ENCODE peak calls at places on chromosomes 4 and X, in seven cellular contexts. V is astrocyte, C is small intestine, O is HCT116, T is adipocyte, W is lower lobe of right lung, M is tibial artery. Z is an unnamed sample.

GRCh38 chrX:130719399-130719798 is 183.6 kb downstream of the ENOX2 start:
- DNase-seq in V (no peak), C (no peak), O (no peak), T (no peak), W (no peak), M (no peak), Z (no peak)

GRCh38 chr4:21768349-21769310 is 179.9 kb downstream of the KCNIP4 start:
- DNase-seq in V (peak; percentile 30), C (peak; percentile 42), O (peak; percentile 28), T (peak; percentile 84), W (no peak), M (no peak), Z (no peak)

GRCh38 chr4:165370530-165370929 is 8.3 kb upstream of the CPE start:
- DNase-seq in V (no peak), C (no peak), O (no peak), T (no peak), W (no peak), M (no peak), Z (no peak)

GRCh38 chr4:113540859-113541258 is 220.7 kb downstream of the CAMK2D start:
- DNase-seq in V (peak; percentile 35), C (peak; percentile 11), O (peak; percentile 26), T (no peak), W (no peak), M (no peak), Z (no peak)

GRCh38 chr4:3241905-3242304 is 7.1 kb upstream of the MSANTD1 start:
- DNase-seq in V (no peak), C (no peak), O (no peak), T (peak; percentile 82), W (no peak), M (no peak), Z (no peak)

GRCh38 chr4:560731-561211 is 15.3 kb downstream of the TMEM271 start:
- DNase-seq in V (no peak), C (no peak), O (no peak), T (no peak), W (no peak), M (no peak), Z (no peak)

GRCh38 chr4:80124246-80125211 is 51.5 kb upstream of the ANTXR2 start:
- DNase-seq in V (no peak), C (no peak), O (no peak), T (no peak), W (no peak), M (no peak), Z (no peak)

GRCh38 chr4:128871948-128872347 is 62.4 kb downstream of the JADE1 start:
- DNase-seq in V (peak; percentile 88), C (no peak), O (no peak), T (peak; percentile 76), W (no peak), M (no peak), Z (no peak)

GRCh38 chr4:181819951-181820350 is 423.3 kb upstream of the TENM3 start:
- DNase-seq in V (peak; percentile 30), C (peak; percentile 79), O (no peak), T (no peak), W (no peak), M (no peak), Z (no peak)

GRCh38 chr4:153153339-153153851 is 50.8 kb upstream of the TRIM2 start:
- DNase-seq in V (peak; percentile 16), C (peak; percentile 68), O (no peak), T (peak; percentile 80), W (peak; percentile 63), M (no peak), Z (peak; percentile 87)

GRCh38 chrX:109840585-109840984 is 107.5 kb upstream of the ACSL4 start:
- DNase-seq in V (peak; percentile 95), C (no peak), O (peak; percentile 21), T (peak; percentile 88), W (no peak), M (peak; percentile 57), Z (peak; percentile 54)

GRCh38 chr4:15427126-15427525 is 707 bp upstream of the C1QTNF7 start:
- DNase-seq in V (peak; percentile 7), C (no peak), O (no peak), T (no peak), W (no peak), M (no peak), Z (no peak)

GRCh38 chrX:145213504-145213903 is 33.8 kb upstream of the SPANXN1 start:
- DNase-seq in V (no peak), C (no peak), O (no peak), T (no peak), W (no peak), M (no peak), Z (no peak)

DNA sequence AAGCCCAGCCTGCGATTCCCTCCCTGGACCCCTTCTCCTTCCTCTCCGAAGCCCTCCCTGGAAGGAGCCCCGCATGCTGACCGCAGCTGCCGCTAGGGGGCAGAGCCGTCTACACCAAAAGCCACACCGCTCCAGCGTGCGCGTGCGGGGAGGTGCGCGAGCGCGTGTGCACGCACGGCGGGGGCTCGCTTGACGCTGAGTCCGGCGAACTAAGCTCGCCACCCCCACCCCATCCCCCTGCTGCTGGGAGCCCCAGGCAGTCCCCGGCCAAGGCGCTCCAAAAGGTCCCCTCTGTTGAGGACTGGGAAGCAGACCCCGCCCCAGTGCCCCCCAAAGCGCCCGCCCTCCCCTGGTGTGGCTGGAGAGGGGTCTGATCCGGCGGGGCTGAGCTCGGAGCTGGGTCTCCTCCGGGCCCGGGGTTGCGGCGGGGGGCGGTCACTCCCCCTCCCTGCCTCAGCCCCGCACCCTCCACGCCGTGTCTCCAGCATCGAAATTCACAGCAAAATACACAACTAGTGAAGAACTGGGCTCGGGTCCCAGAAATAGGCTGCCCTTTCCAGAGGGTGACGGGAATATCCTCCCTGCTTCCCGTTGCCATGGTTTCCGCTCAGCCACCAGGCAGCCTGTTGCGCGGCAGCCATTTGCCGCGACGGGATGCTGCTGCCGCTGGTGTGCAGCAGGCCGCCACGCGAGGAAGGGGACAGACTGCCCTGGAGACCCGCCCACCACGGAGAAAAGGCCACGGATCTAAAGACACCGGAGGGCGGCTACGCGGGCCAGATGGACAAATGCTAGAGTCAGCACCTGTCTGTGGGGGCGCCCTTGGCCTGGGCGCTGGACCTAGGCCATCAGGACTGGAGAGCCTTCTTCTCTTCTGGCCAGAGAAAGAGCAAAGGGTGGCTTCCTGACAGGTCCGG is 11.2 kb upstream of the CCNQ start:
- DNase-seq in V (peak; percentile 27), C (peak; percentile 36), O (peak; percentile 28), T (peak; percentile 86), W (peak; percentile 75), M (peak; percentile 41), Z (peak; percentile 91)
- H3K4me3 ChIP-seq in V (peak overlapping the region; percentile 17), C (peak overlapping the region; percentile 37), O (no peak overlapping the region), T (no peak overlapping the region), W (peak overlapping the region; percentile 48), M (peak overlapping the region; percentile 42), Z (no peak overlapping the region)

DNA sequence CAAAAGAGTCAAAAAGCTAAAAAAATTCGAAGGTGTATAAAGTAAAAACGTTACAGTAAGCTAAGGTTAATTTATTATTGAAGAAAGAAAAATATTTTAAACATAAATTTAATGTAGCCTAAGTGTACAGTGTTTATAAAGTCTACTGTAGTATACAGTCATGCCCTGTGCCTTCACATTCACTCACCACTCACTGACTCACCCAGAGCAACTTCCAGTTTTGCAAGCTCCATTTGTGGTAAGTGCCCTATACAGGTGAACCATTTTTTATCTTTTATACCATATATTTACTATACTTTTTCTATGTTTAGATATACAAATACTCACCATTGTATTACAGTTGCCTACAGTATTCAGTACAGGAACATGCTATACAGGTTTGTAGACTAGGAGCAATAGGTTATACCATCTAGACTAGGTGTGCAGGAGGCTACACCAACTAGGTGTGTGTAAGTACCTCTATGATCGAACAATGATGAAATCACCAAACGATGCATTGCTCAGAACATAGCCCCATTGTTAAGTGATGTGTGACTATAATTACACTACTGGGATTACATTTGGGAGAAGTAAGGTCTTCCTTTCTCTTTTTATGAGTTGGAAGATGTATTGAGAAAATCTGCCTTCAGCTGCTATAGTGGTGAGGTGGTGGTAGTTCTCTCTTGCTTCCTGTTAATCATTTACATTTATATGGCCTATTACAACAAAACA is 27.2 kb downstream of the TMSB4X start:
- DNase-seq in V (no peak), C (peak; percentile 65), O (no peak), T (no peak), W (no peak), M (no peak), Z (no peak)
- H3K4me1 ChIP-seq in V (peaks cover 16% of the 10 kb centered on the region), C (peaks cover 5% of the 10 kb centered on the region), O (no peaks in the 10 kb centered on the region), T (peaks cover 13% of the 10 kb centered on the region), W (peaks cover 41% of the 10 kb centered on the region), M (peaks cover 7% of the 10 kb centered on the region), Z (peaks cover 3% of the 10 kb centered on the region)

GRCh38 chr4:39046243-39046642 is 14.0 kb upstream of the TMEM156 start:
- DNase-seq in V (peak; percentile 55), C (no peak), O (no peak), T (no peak), W (peak; percentile 49), M (no peak), Z (no peak)

GRCh38 chr4:39047691-39048090 is 14.3 kb upstream of the KLHL5 start:
- DNase-seq in V (no peak), C (no peak), O (no peak), T (peak; percentile 53), W (no peak), M (no peak), Z (no peak)

GRCh38 chr4:39044364-39044946 is 12.2 kb upstream of the TMEM156 start:
- DNase-seq in V (peak; percentile 70), C (peak; percentile 66), O (peak; percentile 64), T (peak; percentile 95), W (peak; percentile 93), M (peak; percentile 91), Z (peak; percentile 97)

GRCh38 chr4:39044947-39045734 is 12.9 kb upstream of the TMEM156 start:
- DNase-seq in V (no peak), C (no peak), O (no peak), T (peak; percentile 70), W (peak; percentile 69), M (no peak), Z (peak; percentile 85)

DNA sequence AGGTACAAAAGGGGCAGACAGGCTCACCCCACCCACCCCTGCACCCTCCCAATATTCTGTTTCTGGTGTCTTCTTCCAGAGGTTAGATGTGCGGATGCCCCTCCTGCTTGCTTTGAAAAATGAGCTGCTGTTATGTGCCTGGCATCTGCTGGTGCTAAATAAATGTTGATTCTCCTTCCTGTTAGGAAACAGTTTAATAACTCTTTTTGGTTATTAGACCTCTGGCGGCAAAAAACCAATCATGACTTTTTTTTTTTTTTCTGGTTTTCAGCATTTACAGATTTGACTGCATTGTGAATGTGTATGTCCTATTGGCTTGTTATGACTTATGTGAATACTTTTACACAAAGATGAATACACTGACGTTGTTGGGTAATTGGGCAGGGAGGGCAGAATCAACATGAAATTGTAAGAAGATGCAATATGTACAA is 13.6 kb upstream of the TMEM156 start:
- DNase-seq in V (no peak), C (no peak), O (no peak), T (no peak), W (no peak), M (no peak), Z (no peak)
- H3K4me3 ChIP-seq in V (peak overlapping the region; percentile 78), C (peak overlapping the region; percentile 95), O (peak overlapping the region; percentile 59), T (peak overlapping the region; percentile 90), W (peak overlapping the region; percentile 66), M (peak overlapping the region; percentile 77), Z (peak overlapping the region; percentile 88)

GRCh38 chr4:147793973-147794690 is 62.2 kb downstream of the ARHGAP10 start:
- DNase-seq in V (no peak), C (peak; percentile 34), O (no peak), T (no peak), W (no peak), M (no peak), Z (no peak)

GRCh38 chr4:147794787-147795413 is 63.0 kb downstream of the ARHGAP10 start:
- DNase-seq in V (no peak), C (no peak), O (no peak), T (no peak), W (no peak), M (no peak), Z (no peak)

GRCh38 chr4:147791341-147791740 is 59.5 kb downstream of the ARHGAP10 start:
- DNase-seq in V (no peak), C (no peak), O (no peak), T (no peak), W (no peak), M (no peak), Z (no peak)

GRCh38 chr4:147791870-147792269 is 60.0 kb downstream of the ARHGAP10 start:
- DNase-seq in V (no peak), C (no peak), O (no peak), T (no peak), W (no peak), M (no peak), Z (no peak)

GRCh38 chr4:147793569-147793968 is 61.7 kb downstream of the ARHGAP10 start:
- DNase-seq in V (no peak), C (peak; percentile 78), O (no peak), T (no peak), W (no peak), M (no peak), Z (no peak)
- H3K4me1 ChIP-seq in V (peaks cover 4% of the 10 kb centered on the region), C (peaks cover 2% of the 10 kb centered on the region), O (peaks cover 25% of the 10 kb centered on the region), T (peaks cover 26% of the 10 kb centered on the region), W (peaks cover 30% of the 10 kb centered on the region), M (peaks cover 22% of the 10 kb centered on the region), Z (peaks cover 2% of the 10 kb centered on the region)